ENCODE peak calls at places on chromosome 11, in six cellular contexts. C, K, J, S, Y and E are unnamed samples.

GRCh38 chr11:83608571-83608970 is 322.4 kb upstream of the CCDC90B start:
- DNase-seq in S (no peak), Y (no peak), K (no peak), J (no peak), C (no peak), E (no peak)

GRCh38 chr11:74319139-74319538 is 7.7 kb upstream of the P4HA3 start:
- DNase-seq in S (peak), J (peak), C (no peak), Y (no peak), K (no peak), E (no peak)

GRCh38 chr11:67276821-67277230 is 10.6 kb downstream of the GRK2 start:
- DNase-seq in K (peak), S (peak), C (peak), J (no peak), Y (no peak), E (no peak)

GRCh38 chr11:103850419-103851165 is 185.8 kb upstream of the DDI1 start:
- DNase-seq in Y (no peak), J (no peak), S (no peak), C (no peak), K (no peak), E (no peak)

GRCh38 chr11:72446929-72447753 is 12.8 kb upstream of the CLPB start:
- DNase-seq in K (no peak), C (no peak), S (peak), J (no peak), Y (no peak), E (no peak)

GRCh38 chr11:128653828-128654231 is 40.0 kb upstream of the FLI1 start:
- DNase-seq in S (no peak), K (peak), Y (no peak), C (peak), J (peak), E (peak)

GRCh38 chr11:130725417-130726233 is 190.7 kb downstream of the SNX19 start:
- DNase-seq in J (no peak), C (peak), S (no peak), K (no peak), Y (no peak), E (no peak)

GRCh38 chr11:130278745-130279144 is 36.0 kb downstream of the ZBTB44 start:
- DNase-seq in S (no peak), K (no peak), Y (no peak), C (no peak), J (no peak), E (no peak)

GRCh38 chr11:118924591-118925585 is 838 bp downstream of the BCL9L start:
- DNase-seq in Y (peak), K (peak), S (no peak), C (peak), J (no peak), E (no peak)

GRCh38 chr11:34432822-34433221 is 5.9 kb upstream of the CAT start:
- DNase-seq in J (no peak), S (no peak), C (no peak), K (no peak), Y (no peak), E (no peak)

GRCh38 chr11:44032304-44033085 is 15.3 kb upstream of the ACCSL start:
- DNase-seq in S (no peak), K (peak), C (no peak), J (no peak), Y (peak), E (peak)

GRCh38 chr11:62610403-62610802 is 2.2 kb downstream of the EML3 start:
- DNase-seq in S (no peak), J (no peak), K (no peak), Y (no peak), C (no peak), E (no peak)

GRCh38 chr11:83568474-83568873 is 282.3 kb upstream of the CCDC90B start:
- DNase-seq in Y (no peak), C (no peak), S (no peak), K (no peak), J (no peak), E (no peak)

GRCh38 chr11:29129850-29130249 is 887.0 kb downstream of the KCNA4 start:
- DNase-seq in K (no peak), S (peak), J (no peak), C (no peak), Y (no peak), E (no peak)

GRCh38 chr11:27031754-27032153 is 8.9 kb upstream of the BBOX1 start:
- DNase-seq in J (no peak), S (no peak), C (no peak), Y (no peak), K (no peak), E (no peak)

GRCh38 chr11:86138958-86139357 is 70.1 kb upstream of the PICALM start:
- DNase-seq in J (no peak), Y (no peak), C (no peak), K (peak), S (no peak), E (no peak)

GRCh38 chr11:44277097-44278090 is 32.5 kb downstream of the ALX4 start:
- DNase-seq in Y (no peak), J (no peak), K (no peak), C (no peak), S (no peak), E (no peak)

GRCh38 chr11:20024172-20024935 is 135.9 kb downstream of the DBX1 start:
- DNase-seq in S (no peak), J (no peak), K (no peak), C (peak), Y (no peak), E (no peak)

DNA sequence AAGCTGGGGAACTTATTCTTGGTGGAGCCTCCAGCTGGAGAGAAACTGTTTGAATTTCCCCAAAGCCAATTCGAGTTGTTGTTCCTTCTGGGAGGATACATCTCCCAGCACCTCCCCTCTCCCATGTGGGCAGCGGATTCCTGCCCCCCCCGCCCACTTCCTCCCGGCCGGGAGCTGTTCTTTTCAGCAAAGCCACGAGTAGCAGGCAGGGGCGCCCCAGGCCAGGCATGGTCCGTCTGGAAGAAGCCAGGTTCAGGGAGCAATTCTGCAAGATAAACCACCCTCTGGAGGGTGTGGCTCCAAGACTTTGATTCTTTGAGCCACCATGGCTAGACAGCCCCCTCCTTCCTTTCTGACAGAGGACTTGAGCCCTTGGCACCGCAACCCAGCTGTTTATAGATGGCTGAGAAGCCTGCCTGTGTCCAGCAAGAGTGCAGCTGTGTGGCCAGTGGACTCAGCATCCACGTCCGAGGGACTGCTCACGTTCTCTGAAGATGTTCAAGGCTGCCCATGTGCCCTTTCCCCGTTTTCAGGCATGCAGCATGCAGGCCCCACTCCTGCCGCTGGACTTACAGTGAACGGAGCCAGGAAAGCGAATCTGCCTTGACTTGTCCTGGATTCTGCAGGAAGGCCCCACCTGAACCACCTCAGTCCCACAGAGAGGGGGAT is 170.3 kb downstream of the CTTN start:
- DNase-seq in S (peak), K (peak), C (peak), J (no peak), Y (no peak), E (peak)
- TF ChIP-seq CTCF in S (peak), K (peak), C (peak), J (peak), Y (peak), E (peak)

GRCh38 chr11:111557425-111558111 is 17.0 kb downstream of the LAYN start:
- DNase-seq in C (no peak), K (no peak), Y (no peak), J (peak), S (peak), E (no peak)
- TF ChIP-seq CTCF in C (no peak), K (no peak), Y (no peak), J (no peak), S (no peak), E (no peak)

GRCh38 chr11:65574147-65574962 is 1.5 kb upstream of the EHBP1L1 start:
- DNase-seq in J (peak), S (peak), K (peak), C (peak), Y (peak), E (peak)
- TF ChIP-seq CTCF in J (peak), S (peak), K (peak), C (peak), Y (peak), E (peak)

GRCh38 chr11:57751676-57752253 is at the start of gene BTBD18:
- DNase-seq in K (peak), S (no peak), Y (no peak), J (no peak), C (peak), E (no peak)
- TF ChIP-seq CTCF in K (peak), S (peak), Y (peak), J (peak), C (peak), E (peak)

GRCh38 chr11:64314146-64314804 is 3.1 kb downstream of the TRMT112 start:
- DNase-seq in C (no peak), Y (no peak), J (no peak), S (no peak), K (no peak), E (no peak)
- TF ChIP-seq CTCF in C (peak), Y (no peak), J (peak), S (peak), K (no peak), E (no peak)

DNA sequence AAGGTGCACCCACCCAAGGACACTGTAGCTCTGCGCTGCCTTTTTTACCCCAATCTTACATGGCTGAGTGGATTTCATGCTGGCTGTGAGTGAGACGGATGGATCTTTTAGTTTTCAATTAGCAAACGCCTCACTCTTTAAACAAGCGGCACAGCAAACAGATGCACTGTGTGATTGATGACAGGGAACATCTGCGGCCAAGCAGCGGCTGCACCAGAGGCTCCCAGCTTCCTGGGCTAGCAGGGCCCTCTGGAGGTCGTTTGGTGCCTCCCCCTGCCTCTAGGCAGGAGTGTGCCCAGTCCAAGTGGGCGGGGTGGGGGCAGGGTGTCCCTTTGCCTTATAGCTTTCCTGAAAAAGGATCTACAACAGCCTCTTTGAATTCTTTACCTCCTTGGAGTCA is 2.1 kb upstream of the DRD2 start:
- DNase-seq in S (no peak), C (peak), J (no peak), K (no peak), Y (peak), E (no peak)
- TF ChIP-seq CTCF in S (no peak), C (peak), J (no peak), K (no peak), Y (no peak), E (no peak)

GRCh38 chr11:112355726-112356125 is 95.1 kb upstream of the PLET1 start:
- DNase-seq in K (no peak), J (no peak), C (peak), Y (no peak), S (no peak), E (no peak)
- TF ChIP-seq CTCF in K (no peak), J (peak), C (peak), Y (peak), S (peak), E (no peak)